ENCODE peak calls at places on chromosomes 6 and 20, in ten cellular contexts. O is memory B cell; I is astrocyte; H is NCI-H510A treated with DMSO at 0.1 percent for 48 hours; F is NCI-H460; D is EL; V is H54; R is activated CD4-positive, alpha-beta T cell treated with anti-CD3 and anti-CD28 coated beads for 48 hours; W is progenitor cell of endocrine pancreas; P is activated CD4-positive, alpha-beta memory T cell treated with anti-CD3 and anti-CD28 coated beads, Interleukin-2, amount 10 ng/mL, durations not matched to agents 7 days and 5 days. A is an unnamed sample.

GRCh38 chr6:15400572-15401004 is 154.7 kb downstream of the JARID2 start:
- DNase-seq in F (peak), D (no peak), H (peak), P (no peak), I (no peak), V (no peak), R (peak), O (no peak), W (peak), A (peak)

GRCh38 chr20:24165336-24166126 is 177.0 kb upstream of the GGTLC1 start:
- DNase-seq in O (no peak), I (no peak), P (no peak), D (no peak), V (no peak), H (no peak), F (no peak), R (no peak), W (no peak), A (no peak)

GRCh38 chr6:74931567-74931966 is 274.3 kb downstream of the COL12A1 start:
- DNase-seq in I (peak), V (no peak), D (peak), O (no peak), P (no peak), H (no peak), W (no peak), R (no peak), F (no peak), A (no peak)

GRCh38 chr6:66558189-66558588 is 851.2 kb upstream of the EYS start:
- DNase-seq in F (no peak), R (no peak), O (no peak), D (no peak), I (no peak), V (peak), W (no peak), P (no peak), H (no peak), A (no peak)

GRCh38 chr20:33353013-33353402 is 48.3 kb downstream of the CDK5RAP1 start:
- DNase-seq in H (no peak), W (no peak), P (no peak), D (no peak), O (no peak), R (no peak), F (no peak), V (no peak), I (no peak), A (no peak)

GRCh38 chr6:3773696-3774298 is 22.3 kb upstream of the PXDC1 start:
- DNase-seq in O (no peak), R (no peak), P (no peak), F (no peak), H (no peak), D (no peak), W (no peak), I (no peak), V (no peak), A (no peak)

GRCh38 chr20:3172933-3173581 is at the start of gene LZTS3:
- DNase-seq in I (peak), F (peak), H (peak), R (peak), P (peak), D (peak), O (peak), V (peak), W (peak), A (peak)

GRCh38 chr20:14604143-14604542 is 266.7 kb upstream of the FLRT3 start:
- DNase-seq in V (no peak), H (peak), O (no peak), W (no peak), R (no peak), D (no peak), I (no peak), F (no peak), P (no peak), A (no peak)

GRCh38 chr6:121897337-121897760 is 461.9 kb downstream of the GJA1 start:
- DNase-seq in D (peak), H (no peak), R (no peak), I (peak), P (no peak), F (no peak), W (no peak), V (no peak), O (no peak), A (no peak)

GRCh38 chr6:41256383-41256782 is 28.2 kb downstream of the TREML4 start:
- DNase-seq in V (no peak), R (no peak), W (no peak), P (no peak), D (no peak), I (no peak), O (no peak), F (no peak), H (no peak), A (no peak)

GRCh38 chr6:166580076-166581050 is 6.1 kb downstream of the RAMACL start:
- DNase-seq in V (no peak), R (no peak), F (no peak), H (no peak), O (no peak), I (peak), W (no peak), P (no peak), D (no peak), A (no peak)

GRCh38 chr6:160227038-160227768 is 31.4 kb downstream of the SLC22A2 start:
- DNase-seq in I (no peak), R (no peak), O (no peak), D (no peak), W (no peak), P (no peak), F (no peak), H (no peak), V (no peak), A (no peak)

GRCh38 chr6:2522521-2522920 is 228.2 kb downstream of the MYLK4 start:
- DNase-seq in V (no peak), P (no peak), D (peak), H (no peak), I (peak), W (no peak), F (peak), R (no peak), O (no peak), A (no peak)

GRCh38 chr20:29318871-29319461 is 1938.5 kb upstream of the DEFB115 start:
- DNase-seq in P (no peak), F (no peak), O (no peak), W (no peak), D (no peak), V (no peak), H (no peak), R (no peak), I (no peak), A (no peak)

GRCh38 chr20:58100731-58101356 is 127.6 kb downstream of the ANKRD60 start:
- DNase-seq in W (no peak), I (no peak), O (no peak), P (no peak), R (no peak), V (no peak), D (no peak), H (no peak), F (no peak), A (no peak)

A was measured in A549.